ENCODE peak calls at places on chromosomes 3 and 15, in nine cellular contexts. One of them, this sample, is unnamed.

GRCh38 chr3:194205675-194206133 is 69.8 kb downstream of the HES1 start:
- DNase-seq in ELR: no peak
- DNase-seq in left ventricle myocardium superior: no peak
- DNase-seq in activated naive CD8-positive, alpha-beta T cell treated with anti-CD3 and anti-CD28 coated beads for 36 hours: peak
- DNase-seq in fibroblast of lung: peak
- DNase-seq in NCI-H1092: peak
- DNase-seq in Peyer's patch: no peak
- DNase-seq in hypothalamus: no peak
- DNase-seq in NCI-H345: peak
- DNase-seq in this sample: peak

GRCh38 chr3:197165890-197166289 is 132.5 kb downstream of the DLG1 start:
- DNase-seq in ELR: no peak
- DNase-seq in hypothalamus: no peak
- DNase-seq in NCI-H345: no peak
- DNase-seq in fibroblast of lung: no peak
- DNase-seq in activated naive CD8-positive, alpha-beta T cell treated with anti-CD3 and anti-CD28 coated beads for 36 hours: no peak
- DNase-seq in left ventricle myocardium superior: no peak
- DNase-seq in Peyer's patch: no peak
- DNase-seq in NCI-H1092: no peak
- DNase-seq in this sample: no peak

GRCh38 chr15:67796728-67797127 is 28.6 kb upstream of the SKOR1 start:
- DNase-seq in fibroblast of lung: no peak
- DNase-seq in left ventricle myocardium superior: no peak
- DNase-seq in ELR: no peak
- DNase-seq in NCI-H345: no peak
- DNase-seq in activated naive CD8-positive, alpha-beta T cell treated with anti-CD3 and anti-CD28 coated beads for 36 hours: no peak
- DNase-seq in NCI-H1092: no peak
- DNase-seq in Peyer's patch: no peak
- DNase-seq in hypothalamus: no peak
- DNase-seq in this sample: no peak

GRCh38 chr3:85721409-85722145 is 762.8 kb downstream of the CADM2 start:
- DNase-seq in NCI-H345: no peak
- DNase-seq in left ventricle myocardium superior: no peak
- DNase-seq in fibroblast of lung: no peak
- DNase-seq in activated naive CD8-positive, alpha-beta T cell treated with anti-CD3 and anti-CD28 coated beads for 36 hours: no peak
- DNase-seq in NCI-H1092: no peak
- DNase-seq in ELR: no peak
- DNase-seq in hypothalamus: no peak
- DNase-seq in Peyer's patch: no peak
- DNase-seq in this sample: no peak

GRCh38 chr3:64741344-64741743 is 53.5 kb upstream of the ADAMTS9 start:
- DNase-seq in ELR: no peak
- DNase-seq in NCI-H345: no peak
- DNase-seq in activated naive CD8-positive, alpha-beta T cell treated with anti-CD3 and anti-CD28 coated beads for 36 hours: no peak
- DNase-seq in NCI-H1092: no peak
- DNase-seq in Peyer's patch: no peak
- DNase-seq in fibroblast of lung: peak
- DNase-seq in left ventricle myocardium superior: peak
- DNase-seq in hypothalamus: no peak
- DNase-seq in this sample: no peak

GRCh38 chr15:64430000-64430735 is 30.2 kb upstream of the ZNF609 start:
- DNase-seq in NCI-H1092: peak
- DNase-seq in Peyer's patch: peak
- DNase-seq in ELR: peak
- DNase-seq in NCI-H345: peak
- DNase-seq in activated naive CD8-positive, alpha-beta T cell treated with anti-CD3 and anti-CD28 coated beads for 36 hours: peak
- DNase-seq in left ventricle myocardium superior: no peak
- DNase-seq in fibroblast of lung: peak
- DNase-seq in hypothalamus: no peak
- DNase-seq in this sample: no peak

GRCh38 chr3:46024131-46024530 is 3.2 kb downstream of the XCR1 start:
- DNase-seq in left ventricle myocardium superior: no peak
- DNase-seq in activated naive CD8-positive, alpha-beta T cell treated with anti-CD3 and anti-CD28 coated beads for 36 hours: no peak
- DNase-seq in hypothalamus: no peak
- DNase-seq in NCI-H1092: no peak
- DNase-seq in fibroblast of lung: no peak
- DNase-seq in ELR: no peak
- DNase-seq in Peyer's patch: no peak
- DNase-seq in NCI-H345: no peak
- DNase-seq in this sample: no peak

GRCh38 chr3:126659915-126660886 is 5.3 kb upstream of the TXNRD3 start:
- DNase-seq in Peyer's patch: no peak
- DNase-seq in NCI-H1092: no peak
- DNase-seq in left ventricle myocardium superior: no peak
- DNase-seq in fibroblast of lung: no peak
- DNase-seq in hypothalamus: no peak
- DNase-seq in ELR: peak
- DNase-seq in NCI-H345: no peak
- DNase-seq in activated naive CD8-positive, alpha-beta T cell treated with anti-CD3 and anti-CD28 coated beads for 36 hours: no peak
- DNase-seq in this sample: no peak

GRCh38 chr3:30502742-30503073 is 103.7 kb upstream of the TGFBR2 start:
- DNase-seq in NCI-H1092: no peak
- DNase-seq in fibroblast of lung: peak
- DNase-seq in NCI-H345: no peak
- DNase-seq in hypothalamus: no peak
- DNase-seq in Peyer's patch: peak
- DNase-seq in left ventricle myocardium superior: no peak
- DNase-seq in ELR: peak
- DNase-seq in activated naive CD8-positive, alpha-beta T cell treated with anti-CD3 and anti-CD28 coated beads for 36 hours: no peak
- DNase-seq in this sample: no peak

GRCh38 chr3:52712291-52713212 is 6.6 kb downstream of the SPCS1 start:
- DNase-seq in NCI-H1092: no peak
- DNase-seq in ELR: no peak
- DNase-seq in activated naive CD8-positive, alpha-beta T cell treated with anti-CD3 and anti-CD28 coated beads for 36 hours: no peak
- DNase-seq in hypothalamus: no peak
- DNase-seq in NCI-H345: no peak
- DNase-seq in left ventricle myocardium superior: no peak
- DNase-seq in fibroblast of lung: no peak
- DNase-seq in Peyer's patch: no peak
- DNase-seq in this sample: no peak

GRCh38 chr3:121491683-121492082 is 54.1 kb downstream of the POLQ start:
- DNase-seq in Peyer's patch: no peak
- DNase-seq in hypothalamus: no peak
- DNase-seq in activated naive CD8-positive, alpha-beta T cell treated with anti-CD3 and anti-CD28 coated beads for 36 hours: no peak
- DNase-seq in left ventricle myocardium superior: no peak
- DNase-seq in NCI-H1092: no peak
- DNase-seq in ELR: no peak
- DNase-seq in NCI-H345: no peak
- DNase-seq in fibroblast of lung: no peak
- DNase-seq in this sample: no peak

GRCh38 chr15:92624401-92624991 is 31.1 kb downstream of the FAM174B start:
- DNase-seq in ELR: no peak
- DNase-seq in hypothalamus: no peak
- DNase-seq in fibroblast of lung: peak
- DNase-seq in activated naive CD8-positive, alpha-beta T cell treated with anti-CD3 and anti-CD28 coated beads for 36 hours: no peak
- DNase-seq in Peyer's patch: no peak
- DNase-seq in NCI-H1092: no peak
- DNase-seq in NCI-H345: peak
- DNase-seq in left ventricle myocardium superior: peak
- DNase-seq in this sample: no peak